ENCODE peak calls at places on chromosomes 7 and 10, in nine cellular contexts. F is stimulated activated CD8-positive, alpha-beta memory T cell treated with anti-CD3 and anti-CD28 coated beads, Interleukin-2, amount 100 ng/mL, for 1 hour; Y is fibroblast of the conjunctiva; A is EH; J is activated CD8-positive, alpha-beta T cell treated with anti-CD3 and anti-CD28 coated beads for 36 hours; P is stimulated activated CD4-positive, alpha-beta T cell treated with anti-CD3 and anti-CD28 coated beads, TNF-alpha, amount 100 ng/mL, for 1 hour; S is activated naive CD8-positive, alpha-beta T cell treated with anti-CD3 and anti-CD28 coated beads, Interleukin-2, amount 50 U/mL, for 16 hours; R is right lobe of liver; X is activated CD8-positive, alpha-beta memory T cell treated with anti-CD3 and anti-CD28 coated beads, Interleukin-2, amount 50 U/mL, for 4 hours. N is an unnamed sample.

GRCh38 chr7:32893225-32893560 is 1.6 kb upstream of the KBTBD2 start:
- DNase-seq in F (no peak), A (no peak), X (no peak), P (no peak), J (peak; percentile 9), Y (no peak), S (no peak), R (no peak), N (no peak)

GRCh38 chr10:51860257-51860656 is 160.9 kb upstream of the CSTF2T start:
- DNase-seq in J (no peak), F (no peak), X (no peak), A (peak; percentile 52), P (no peak), R (no peak), S (no peak), Y (no peak), N (peak; percentile 38)

GRCh38 chr7:13021971-13022370 is 334.5 kb downstream of the ARL4A start:
- DNase-seq in Y (no peak), X (no peak), A (no peak), J (no peak), P (no peak), R (no peak), F (no peak), S (no peak), N (no peak)

GRCh38 chr10:124990671-124991625 is 49.0 kb downstream of the ZRANB1 start:
- DNase-seq in J (no peak), F (no peak), A (no peak), R (peak; percentile 38), Y (no peak), P (no peak), S (no peak), X (no peak), N (no peak)

GRCh38 chr7:91674470-91674869 is 206.0 kb downstream of the MTERF1 start:
- DNase-seq in X (no peak), Y (no peak), P (no peak), A (no peak), S (no peak), R (no peak), J (no peak), F (no peak), N (no peak)

GRCh38 chr10:94219829-94220228 is 142.9 kb downstream of the NOC3L start:
- DNase-seq in J (no peak), Y (no peak), F (no peak), R (no peak), S (no peak), X (no peak), A (peak; percentile 70), P (no peak), N (no peak)

GRCh38 chr10:43206391-43207235 is 60.3 kb downstream of the RASGEF1A start:
- DNase-seq in S (no peak), Y (no peak), F (no peak), P (no peak), A (no peak), X (peak; percentile 11), R (peak; percentile 39), J (no peak), N (no peak)

GRCh38 chr10:76422769-76423168 is 991.3 kb downstream of the LRMDA start:
- DNase-seq in P (no peak), S (no peak), R (no peak), F (no peak), X (no peak), J (no peak), A (peak; percentile 35), Y (no peak), N (no peak)

GRCh38 chr7:120398284-120399000 is 125.5 kb downstream of the KCND2 start:
- DNase-seq in S (no peak), R (no peak), F (no peak), J (no peak), P (no peak), Y (no peak), A (no peak), X (no peak), N (no peak)

GRCh38 chr10:97174937-97175336 is 10.8 kb downstream of the SLIT1 start:
- DNase-seq in R (no peak), J (no peak), Y (no peak), S (no peak), F (no peak), X (no peak), P (no peak), A (no peak), N (no peak)

GRCh38 chr10:30645340-30645827 is 15.8 kb upstream of the LYZL2 start:
- DNase-seq in X (no peak), J (peak; percentile 18), Y (no peak), R (no peak), A (peak; percentile 53), F (no peak), P (no peak), S (no peak), N (no peak)

GRCh38 chr10:132143162-132143561 is 43.6 kb upstream of the DPYSL4 start:
- DNase-seq in Y (no peak), F (no peak), X (peak; percentile 8), P (no peak), R (peak; percentile 43), A (peak; percentile 34), S (no peak), J (no peak), N (no peak)

GRCh38 chr10:71729023-71729649 is 9.6 kb upstream of the C10orf105 start:
- DNase-seq in J (no peak), X (no peak), Y (no peak), S (no peak), P (no peak), A (peak; percentile 64), F (no peak), R (peak; percentile 73), N (no peak)

GRCh38 chr10:75954486-75954885 is 523.1 kb downstream of the LRMDA start:
- DNase-seq in Y (no peak), S (no peak), A (no peak), J (no peak), F (no peak), R (no peak), P (no peak), X (no peak), N (no peak)

GRCh38 chr7:116802144-116802747 is 60.1 kb upstream of the CAPZA2 start:
- DNase-seq in A (peak; percentile 88), P (no peak), R (no peak), S (no peak), X (no peak), J (no peak), Y (no peak), F (no peak), N (peak; percentile 14)

GRCh38 chr10:131142446-131143380 is 168.8 kb downstream of the TCERG1L start:
- DNase-seq in S (no peak), F (no peak), P (no peak), R (no peak), X (no peak), J (no peak), A (no peak), Y (no peak), N (no peak)

GRCh38 chr7:91288208-91288824 is 24.1 kb downstream of the FZD1 start:
- DNase-seq in F (no peak), P (no peak), J (peak; percentile 34), A (no peak), X (no peak), Y (no peak), S (no peak), R (no peak), N (no peak)

GRCh38 chr10:43026039-43026973 is 50.6 kb upstream of the RET start:
- DNase-seq in Y (no peak), X (no peak), P (no peak), R (no peak), S (no peak), F (no peak), A (peak; percentile 2), J (no peak), N (no peak)

GRCh38 chr7:103447073-103447960 is 1.3 kb upstream of the SLC26A5 start:
- DNase-seq in R (no peak), X (no peak), A (peak; percentile 53), J (peak; percentile 65), Y (peak; percentile 23), P (no peak), F (no peak), S (no peak), N (peak; percentile 18)

GRCh38 chr7:108030536-108030935 is 27.6 kb upstream of the LAMB1 start:
- DNase-seq in P (no peak), X (no peak), A (peak; percentile 83), S (no peak), R (no peak), Y (no peak), J (no peak), F (no peak), N (no peak)

GRCh38 chr10:1498746-1499343 is 238.5 kb downstream of the ADARB2 start:
- DNase-seq in F (no peak), X (no peak), J (no peak), P (no peak), S (no peak), A (no peak), R (no peak), Y (no peak), N (no peak)

GRCh38 chr10:110820321-110820814 is 51.4 kb upstream of the PDCD4 start:
- DNase-seq in P (no peak), A (peak; percentile 62), R (no peak), X (no peak), F (no peak), Y (no peak), J (no peak), S (no peak), N (peak; percentile 30)

GRCh38 chr7:120272896-120273475 is at the start of gene KCND2:
- DNase-seq in X (no peak), F (no peak), Y (no peak), R (no peak), A (no peak), S (no peak), J (no peak), P (no peak), N (no peak)

GRCh38 chr7:70738080-70738479 is 393.9 kb upstream of the GALNT17 start:
- DNase-seq in R (no peak), A (peak; percentile 25), S (no peak), Y (no peak), J (no peak), F (no peak), P (no peak), X (no peak), N (peak; percentile 8)

GRCh38 chr10:35212856-35213255 is 86.2 kb downstream of the CREM start:
- DNase-seq in Y (no peak), S (no peak), P (no peak), F (no peak), J (no peak), R (no peak), A (peak; percentile 41), X (no peak), N (no peak)

GRCh38 chr7:37354661-37355131 is 94.0 kb downstream of the ELMO1 start:
- DNase-seq in X (peak; percentile 38), A (no peak), P (peak; percentile 11), S (no peak), F (no peak), Y (peak; percentile 40), R (peak; percentile 81), J (peak; percentile 76), N (no peak)

GRCh38 chr7:126791306-126791705 is 461.4 kb downstream of the GRM8 start:
- DNase-seq in A (no peak), F (no peak), P (no peak), J (no peak), X (no peak), S (no peak), Y (no peak), R (no peak), N (no peak)

GRCh38 chr10:58384095-58384494 is 1.1 kb upstream of the TFAM start:
- DNase-seq in P (no peak), Y (no peak), X (no peak), A (no peak), J (no peak), S (no peak), R (no peak), F (no peak), N (no peak)

GRCh38 chr10:4241724-4242345 is 456.8 kb upstream of the KLF6 start:
- DNase-seq in P (no peak), R (no peak), X (no peak), S (no peak), F (no peak), J (no peak), Y (peak; percentile 97), A (peak; percentile 100), N (peak; percentile 98)

GRCh38 chr10:104334561-104334960 is 3.7 kb downstream of the ITPRIP start:
- DNase-seq in X (no peak), P (no peak), J (no peak), S (no peak), A (no peak), R (no peak), Y (no peak), F (no peak), N (no peak)

GRCh38 chr10:28396317-28396716 is 93.5 kb upstream of the MPP7 start:
- DNase-seq in R (no peak), X (no peak), S (no peak), F (no peak), P (no peak), J (no peak), Y (peak; percentile 27), A (peak; percentile 16), N (peak; percentile 12)

N was measured in GM04504.